ENCODE peak calls at places on chromosomes 4 and X, in ten cellular contexts. F is transverse colon, P is uterus, G is upper lobe of left lung, C is ovary, E is heart left ventricle, I is lower leg skin, U is A549, S is IMR-90, O is erythroblast. Q is an unnamed sample.

GRCh38 chr4:150235795-150236385 is 157.6 kb downstream of the DCLK2 start:
- DNase-seq in F (no peak), P (no peak), G (no peak), C (no peak), E (no peak), I (no peak), U (no peak), S (peak; percentile 42), O (no peak), Q (no peak)

GRCh38 chr4:153555730-153556440 is 89.7 kb downstream of the TMEM131L start:
- DNase-seq in F (peak; percentile 51), P (peak; percentile 76), G (no peak), C (peak; percentile 83), E (peak; percentile 88), I (no peak), U (no peak), S (peak; percentile 84), O (no peak), Q (no peak)

GRCh38 chr4:27360651-27361347 is 500.2 kb downstream of the STIM2 start:
- DNase-seq in F (no peak), P (no peak), G (no peak), C (no peak), E (no peak), I (no peak), U (no peak), S (peak; percentile 4), O (no peak), Q (no peak)

GRCh38 chrX:39854772-39855747 is 242.7 kb downstream of the BCOR start:
- DNase-seq in F (peak; percentile 53), P (no peak), G (no peak), C (no peak), E (no peak), I (no peak), U (no peak), S (no peak), O (peak; percentile 1), Q (no peak)

GRCh38 chr4:109302366-109303140 is at the start of gene COL25A1:
- DNase-seq in F (peak; percentile 11), P (peak; percentile 48), G (peak; percentile 89), C (peak; percentile 58), E (peak; percentile 77), I (no peak), U (no peak), S (peak; percentile 16), O (peak; percentile 5), Q (no peak)

GRCh38 chr4:6509587-6509986 is 37.2 kb upstream of the PPP2R2C start:
- DNase-seq in F (no peak), P (no peak), G (no peak), C (no peak), E (no peak), I (no peak), U (peak; percentile 21), S (no peak), O (no peak), Q (peak; percentile 38)

GRCh38 chr4:83267121-83267834 is 17.3 kb downstream of the COQ2 start:
- DNase-seq in F (no peak), P (no peak), G (no peak), C (no peak), E (no peak), I (no peak), U (peak; percentile 44), S (peak; percentile 74), O (no peak), Q (no peak)

GRCh38 chrX:40278340-40279090 is 180.8 kb upstream of the BCOR start:
- DNase-seq in F (no peak), P (no peak), G (no peak), C (no peak), E (no peak), I (no peak), U (no peak), S (no peak), O (no peak), Q (no peak)

GRCh38 chr4:121096629-121097028 is 24.3 kb upstream of the NDNF start:
- DNase-seq in F (no peak), P (no peak), G (no peak), C (no peak), E (no peak), I (no peak), U (no peak), S (peak; percentile 52), O (peak; percentile 13), Q (no peak)

GRCh38 chr4:170026253-170026991 is at the start of gene MFAP3L:
- DNase-seq in F (peak; percentile 91), P (peak; percentile 80), G (peak; percentile 98), C (peak; percentile 77), E (peak; percentile 95), I (peak; percentile 77), U (peak; percentile 71), S (peak; percentile 84), O (peak; percentile 96), Q (peak; percentile 67)

GRCh38 chr4:170022211-170022610 is 4.0 kb downstream of the MFAP3L start:
- DNase-seq in F (no peak), P (no peak), G (no peak), C (no peak), E (no peak), I (no peak), U (no peak), S (no peak), O (no peak), Q (no peak)

GRCh38 chr4:170025523-170026252 is 507 bp downstream of the MFAP3L start:
- DNase-seq in F (peak; percentile 11), P (peak; percentile 24), G (no peak), C (peak; percentile 37), E (no peak), I (no peak), U (peak; percentile 7), S (no peak), O (peak; percentile 78), Q (no peak)

GRCh38 chr4:170030121-170030520 is 3.9 kb upstream of the MFAP3L start:
- DNase-seq in F (no peak), P (no peak), G (no peak), C (no peak), E (no peak), I (no peak), U (no peak), S (no peak), O (no peak), Q (no peak)

GRCh38 chr4:170027181-170027829 is 1.1 kb upstream of the MFAP3L start:
- DNase-seq in F (peak; percentile 96), P (peak; percentile 96), G (peak; percentile 95), C (peak; percentile 92), E (peak; percentile 95), I (peak; percentile 92), U (peak; percentile 76), S (peak; percentile 95), O (peak; percentile 97), Q (peak; percentile 63)
- TF ChIP-seq POLR2A in F (no peak), P (peak; percentile 64), G (no peak), C (peak; percentile 32), E (no peak), I (no peak), U (no peak), S (no peak), O (no peak), Q (no peak)

GRCh38 chr4:165767671-165768070 is 105.4 kb upstream of the TLL1 start:
- DNase-seq in F (no peak), P (no peak), G (no peak), C (no peak), E (no peak), I (no peak), U (no peak), S (no peak), O (no peak), Q (no peak)

GRCh38 chr4:165763640-165764039 is 109.4 kb upstream of the TLL1 start:
- DNase-seq in F (no peak), P (no peak), G (no peak), C (no peak), E (no peak), I (no peak), U (no peak), S (no peak), O (no peak), Q (no peak)

GRCh38 chr4:165766018-165766417 is 107.0 kb upstream of the TLL1 start:
- DNase-seq in F (no peak), P (no peak), G (no peak), C (no peak), E (no peak), I (no peak), U (no peak), S (no peak), O (no peak), Q (no peak)

GRCh38 chr4:165766976-165767375 is 106.1 kb upstream of the TLL1 start:
- DNase-seq in F (no peak), P (no peak), G (no peak), C (no peak), E (no peak), I (no peak), U (no peak), S (no peak), O (no peak), Q (no peak)

DNA sequence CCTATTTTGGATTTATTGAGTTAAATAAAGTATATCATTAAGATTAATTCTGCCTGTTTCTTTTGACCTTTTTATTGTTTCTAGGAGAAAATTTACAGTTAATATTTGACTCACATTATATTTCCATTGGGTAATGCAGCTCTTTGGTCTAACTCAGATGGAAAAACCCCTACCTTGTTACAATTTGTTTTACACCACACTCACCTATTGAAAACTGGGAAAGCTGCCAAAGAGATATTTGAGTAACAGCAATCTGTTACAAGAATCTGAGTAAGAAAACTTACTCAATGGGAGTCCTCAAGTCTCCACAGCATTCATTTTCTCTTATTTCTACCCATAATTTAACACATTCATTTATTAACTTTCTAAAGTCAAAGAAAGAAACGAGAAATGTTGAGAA is 108.0 kb upstream of the TLL1 start:
- DNase-seq in F (no peak), P (no peak), G (no peak), C (no peak), E (no peak), I (no peak), U (no peak), S (no peak), O (no peak), Q (no peak)
- TF ChIP-seq POLR2A in F (no peak), P (no peak), G (no peak), C (no peak), E (no peak), I (no peak), U (no peak), S (no peak), O (no peak), Q (no peak)

GRCh38 chr4:142393127-142393526 is 453.0 kb downstream of the INPP4B start:
- DNase-seq in F (no peak), P (no peak), G (no peak), C (no peak), E (no peak), I (no peak), U (no peak), S (no peak), O (no peak), Q (no peak)
- TF ChIP-seq POLR2A in F (no peak), P (no peak), G (no peak), C (no peak), E (no peak), I (no peak), U (no peak), S (no peak), O (no peak), Q (no peak)

DNA sequence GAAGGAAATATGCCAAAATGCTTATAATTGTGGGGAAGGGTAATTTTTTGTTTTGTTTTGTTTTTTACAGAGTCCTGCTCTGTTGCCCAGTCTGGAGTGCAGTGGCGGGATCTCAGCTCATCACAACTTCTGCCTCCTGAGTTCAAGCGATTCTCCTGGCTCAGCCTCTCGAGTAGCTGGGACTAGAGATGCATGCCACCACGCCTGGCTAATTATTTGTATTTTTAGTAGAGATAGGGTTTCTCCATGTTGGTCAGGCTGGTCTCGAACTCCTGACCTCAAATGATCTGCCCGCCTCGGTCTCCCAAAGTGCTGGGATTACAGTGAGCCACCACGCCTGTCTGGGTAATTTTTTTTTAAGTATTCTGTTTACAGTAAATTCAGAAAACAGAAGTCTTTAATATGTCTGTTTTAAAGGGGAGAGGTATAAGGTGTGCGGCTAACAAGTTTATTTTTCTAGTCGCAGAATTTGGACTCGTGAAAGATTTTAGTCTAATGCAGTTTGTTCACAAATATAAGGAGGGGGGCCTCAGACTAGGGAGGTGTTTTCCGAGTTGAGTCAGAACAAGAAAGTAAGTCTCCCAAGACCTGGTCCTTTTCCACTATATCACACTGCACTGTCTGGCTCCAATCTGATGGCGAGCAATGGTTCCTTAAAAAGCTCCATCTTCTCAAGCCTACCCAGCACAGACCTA is 1.5 kb downstream of the ACSL1 start:
- DNase-seq in F (no peak), P (no peak), G (no peak), C (no peak), E (no peak), I (no peak), U (no peak), S (peak; percentile 20), O (no peak), Q (no peak)
- TF ChIP-seq POLR2A in F (no peak), P (no peak), G (no peak), C (no peak), E (no peak), I (no peak), U (no peak), S (no peak), O (no peak), Q (no peak)